ENCODE peak calls at places on chromosomes 16 and 17, in four cellular contexts. One of them, this sample, is unnamed.

GRCh38 chr17:7940743-7941142 is 8.7 kb downstream of the CNTROB start:
- DNase-seq in prostate gland: no peak
- DNase-seq in stimulated activated CD8-positive, alpha-beta memory T cell treated with anti-CD3 and anti-CD28 coated beads, Interleukin-15, amount 100 ng/mL, for 24 hours: no peak
- DNase-seq in GM04504: no peak
- DNase-seq in this sample: no peak

GRCh38 chr16:11431915-11432465 is 86.7 kb downstream of the RMI2 start:
- DNase-seq in GM04504: no peak
- DNase-seq in prostate gland: no peak
- DNase-seq in stimulated activated CD8-positive, alpha-beta memory T cell treated with anti-CD3 and anti-CD28 coated beads, Interleukin-15, amount 100 ng/mL, for 24 hours: no peak
- DNase-seq in this sample: peak; percentile 12

GRCh38 chr17:43217614-43218087 is 6.0 kb downstream of the TMEM106A start:
- DNase-seq in GM04504: no peak
- DNase-seq in prostate gland: no peak
- DNase-seq in stimulated activated CD8-positive, alpha-beta memory T cell treated with anti-CD3 and anti-CD28 coated beads, Interleukin-15, amount 100 ng/mL, for 24 hours: no peak
- DNase-seq in this sample: no peak

GRCh38 chr17:14902803-14903202 is 362.3 kb downstream of the PMP22 start:
- DNase-seq in GM04504: no peak
- DNase-seq in stimulated activated CD8-positive, alpha-beta memory T cell treated with anti-CD3 and anti-CD28 coated beads, Interleukin-15, amount 100 ng/mL, for 24 hours: no peak
- DNase-seq in prostate gland: no peak
- DNase-seq in this sample: no peak

GRCh38 chr16:4372578-4373355 is 1.1 kb downstream of the VASN start:
- DNase-seq in stimulated activated CD8-positive, alpha-beta memory T cell treated with anti-CD3 and anti-CD28 coated beads, Interleukin-15, amount 100 ng/mL, for 24 hours: no peak
- DNase-seq in prostate gland: no peak
- DNase-seq in GM04504: no peak
- DNase-seq in this sample: no peak

GRCh38 chr16:69610356-69610755 is 44.6 kb downstream of the NFAT5 start:
- DNase-seq in stimulated activated CD8-positive, alpha-beta memory T cell treated with anti-CD3 and anti-CD28 coated beads, Interleukin-15, amount 100 ng/mL, for 24 hours: no peak
- DNase-seq in prostate gland: no peak
- DNase-seq in GM04504: no peak
- DNase-seq in this sample: no peak

GRCh38 chr17:226108-226772 is 44.8 kb upstream of the DOC2B start:
- DNase-seq in prostate gland: no peak
- DNase-seq in stimulated activated CD8-positive, alpha-beta memory T cell treated with anti-CD3 and anti-CD28 coated beads, Interleukin-15, amount 100 ng/mL, for 24 hours: no peak
- DNase-seq in GM04504: no peak
- DNase-seq in this sample: no peak

GRCh38 chr16:29848420-29849297 is 14.4 kb downstream of the CDIPT start:
- DNase-seq in prostate gland: peak; percentile 27
- DNase-seq in GM04504: no peak
- DNase-seq in stimulated activated CD8-positive, alpha-beta memory T cell treated with anti-CD3 and anti-CD28 coated beads, Interleukin-15, amount 100 ng/mL, for 24 hours: peak; percentile 79
- DNase-seq in this sample: peak; percentile 9

This sample was measured in RKO.